ENCODE peak calls at places on chromosomes 4 and X, in eight cellular contexts. U is NCI-H510A treated with DMSO at 0.1 percent for 48 hours, Y is NCI-H1092 treated with DMSO at 0.1 percent for 48 hours, N is EH, W is A673, G is KBM-7, V is fibroblast of the conjunctiva, O is iris pigment epithelial cell. A is an unnamed sample.

GRCh38 chr4:42339935-42340406 is 57.3 kb upstream of the SHISA3 start:
- DNase-seq in Y (no peak), V (no peak), N (no peak), O (peak; percentile 5), G (no peak), U (no peak), W (no peak), A (no peak)

GRCh38 chr4:2977116-2978097 is 14.0 kb downstream of the GRK4 start:
- DNase-seq in G (no peak), Y (no peak), U (peak; percentile 74), N (peak; percentile 66), O (peak; percentile 72), V (no peak), W (no peak), A (no peak)

GRCh38 chrX:140944710-140945109 is 57.7 kb upstream of the SPANXB1 start:
- DNase-seq in W (no peak), Y (no peak), U (no peak), G (no peak), V (no peak), O (no peak), N (no peak), A (no peak)

GRCh38 chrX:132615396-132616131 is 126.7 kb upstream of the MBNL3 start:
- DNase-seq in U (no peak), V (peak; percentile 6), W (peak; percentile 56), N (peak; percentile 19), Y (peak; percentile 62), G (peak; percentile 76), O (peak; percentile 39), A (no peak)

GRCh38 chr4:127309360-127310095 is 323.2 kb upstream of the INTU start:
- DNase-seq in V (peak; percentile 49), G (no peak), N (no peak), O (peak; percentile 24), Y (no peak), U (no peak), W (peak; percentile 2), A (no peak)

GRCh38 chr4:81804849-81805248 is 333.1 kb upstream of the RASGEF1B start:
- DNase-seq in Y (no peak), U (no peak), W (no peak), G (no peak), O (no peak), N (no peak), V (no peak), A (no peak)

GRCh38 chrX:49273181-49273727 is 3.7 kb downstream of the PPP1R3F start:
- DNase-seq in U (no peak), W (no peak), O (no peak), G (peak; percentile 45), V (no peak), Y (no peak), N (no peak), A (no peak)

GRCh38 chrX:129634541-129634940 is 20.2 kb downstream of the APLN start:
- DNase-seq in N (no peak), V (no peak), G (no peak), Y (peak; percentile 12), W (no peak), O (no peak), U (no peak), A (no peak)

GRCh38 chr4:183444953-183445543 is 612 bp downstream of the CDKN2AIP start:
- DNase-seq in O (peak; percentile 12), Y (peak; percentile 31), U (no peak), G (peak; percentile 73), V (no peak), N (peak; percentile 36), W (peak; percentile 34), A (no peak)

GRCh38 chr4:17059192-17059634 is 160.8 kb upstream of the LDB2 start:
- DNase-seq in W (peak; percentile 19), Y (no peak), U (no peak), G (no peak), V (peak; percentile 89), O (no peak), N (peak; percentile 66), A (no peak)

GRCh38 chr4:56909083-56909981 is 1.6 kb downstream of the REST start:
- DNase-seq in Y (no peak), U (peak; percentile 9), W (peak; percentile 51), V (peak; percentile 17), O (peak; percentile 65), G (peak; percentile 66), N (peak; percentile 76), A (no peak)

GRCh38 chrX:35288657-35289056 is 346.1 kb downstream of the FAM47B start:
- DNase-seq in Y (no peak), V (no peak), U (no peak), G (no peak), N (no peak), W (no peak), O (no peak), A (no peak)

GRCh38 chr4:108272566-108272965 is 103.8 kb upstream of the LEF1 start:
- DNase-seq in Y (peak; percentile 13), N (peak; percentile 2), O (peak; percentile 80), U (no peak), V (no peak), G (no peak), W (no peak), A (peak; percentile 77)

GRCh38 chr4:76782837-76783236 is 115.1 kb downstream of the SOWAHB start:
- DNase-seq in U (no peak), N (peak; percentile 91), O (peak; percentile 90), G (no peak), W (no peak), Y (no peak), V (no peak), A (peak; percentile 56)

GRCh38 chr4:121096629-121097028 is 24.3 kb upstream of the NDNF start:
- DNase-seq in O (peak; percentile 43), U (peak; percentile 51), N (peak; percentile 48), V (peak; percentile 41), G (peak; percentile 30), W (peak; percentile 70), Y (peak; percentile 5), A (peak; percentile 7)

GRCh38 chrX:71533514-71533849 is 578 bp downstream of the OGT start:
- DNase-seq in O (no peak), G (no peak), V (peak; percentile 8), W (no peak), U (no peak), N (no peak), Y (peak; percentile 49), A (no peak)

GRCh38 chrX:153981771-153982533 is 9.4 kb downstream of the TMEM187 start:
- DNase-seq in U (no peak), Y (no peak), W (no peak), O (peak; percentile 71), V (no peak), N (no peak), G (peak; percentile 95), A (no peak)

GRCh38 chrX:28613558-28613957 is 26.3 kb downstream of the IL1RAPL1 start:
- DNase-seq in U (no peak), W (no peak), V (no peak), Y (no peak), G (no peak), O (no peak), N (no peak), A (no peak)

GRCh38 chr4:22688236-22688635 is 4.5 kb upstream of the GBA3 start:
- DNase-seq in Y (no peak), N (peak; percentile 59), O (peak; percentile 27), G (no peak), V (no peak), U (no peak), W (no peak), A (no peak)

GRCh38 chr4:54961357-54961975 is 163.9 kb downstream of the KDR start:
- DNase-seq in G (peak; percentile 40), Y (peak; percentile 72), W (peak; percentile 30), N (peak; percentile 61), U (peak; percentile 73), O (peak; percentile 34), V (peak; percentile 21), A (no peak)

GRCh38 chr4:86117781-86118302 is 242.0 kb downstream of the MAPK10 start:
- DNase-seq in N (peak; percentile 80), O (peak; percentile 95), Y (no peak), V (peak; percentile 66), U (no peak), G (no peak), W (no peak), A (peak; percentile 29)

GRCh38 chrX:71941771-71942170 is 31.1 kb downstream of the NHSL2 start:
- DNase-seq in Y (no peak), O (peak; percentile 57), V (peak; percentile 28), U (no peak), G (no peak), N (peak; percentile 69), W (peak; percentile 19), A (no peak)

GRCh38 chrX:40152173-40152705 is 54.5 kb upstream of the BCOR start:
- DNase-seq in Y (peak; percentile 57), G (no peak), W (peak; percentile 65), V (no peak), O (no peak), N (peak; percentile 35), U (no peak), A (no peak)

GRCh38 chr4:145824469-145824868 is 114.2 kb downstream of the ZNF827 start:
- DNase-seq in G (no peak), W (no peak), V (no peak), U (no peak), N (no peak), O (no peak), Y (no peak), A (no peak)

GRCh38 chrX:132266583-132267355 is 47.5 kb upstream of the RAP2C start:
- DNase-seq in N (no peak), V (peak; percentile 53), Y (no peak), W (no peak), G (no peak), O (peak; percentile 39), U (no peak), A (no peak)

GRCh38 chr4:6942238-6942800 is 32.7 kb downstream of the TBC1D14 start:
- DNase-seq in N (peak; percentile 96), W (peak; percentile 39), O (peak; percentile 99), V (peak; percentile 93), U (no peak), G (peak; percentile 76), Y (no peak), A (peak; percentile 89)